ENCODE peak calls at places on chromosomes 12 and 14, in ten cellular contexts. Y is upper lobe of left lung; R is left colon; L is HepG2; H is upper lobe of right lung; A is CD4-positive, CD25-positive, alpha-beta regulatory T cell; I is effector memory CD8-positive, alpha-beta T cell; T is B cell; N is Panc1; B is activated CD8-positive, alpha-beta memory T cell treated with anti-CD3 and anti-CD28 coated beads, Interleukin-2, amount 10 ng/mL, durations not matched to agents 7 days and 5 days. S is an unnamed sample.
A peak's percentile ranks its signal among the peaks of the same experiment; 100 is the strongest.

GRCh38 chr14:89387922-89388685 is 28.9 kb downstream of the FOXN3 start:
- ATAC-seq in H (no peak), T (no peak), R (no peak), N (no peak), I (no peak), B (no peak), Y (no peak), L (no peak), A (no peak), S (no peak)

GRCh38 chr14:35385042-35385839 is 19.3 kb downstream of the NFKBIA start:
- ATAC-seq in I (no peak), R (peak; percentile 82), N (peak; percentile 83), A (no peak), T (no peak), B (no peak), H (peak; percentile 85), L (peak; percentile 83), Y (peak; percentile 77), S (peak; percentile 94)

GRCh38 chr12:39502657-39503056 is 59.7 kb upstream of the KIF21A start:
- ATAC-seq in L (no peak), T (no peak), R (no peak), Y (no peak), B (no peak), H (no peak), A (no peak), I (no peak), N (no peak), S (no peak)

GRCh38 chr12:6360578-6361490 is 14.5 kb downstream of the SCNN1A start:
- ATAC-seq in N (no peak), R (no peak), B (no peak), L (no peak), I (no peak), Y (peak; percentile 39), T (no peak), H (no peak), A (no peak), S (no peak)

GRCh38 chr12:89544730-89545184 is 18.9 kb upstream of the POC1B start:
- ATAC-seq in H (peak; percentile 46), Y (no peak), N (no peak), B (no peak), T (no peak), R (peak; percentile 65), I (no peak), L (peak; percentile 74), A (no peak), S (peak; percentile 21)

GRCh38 chr12:91381309-91381804 is 198.7 kb upstream of the DCN start:
- ATAC-seq in B (peak; percentile 53), I (peak; percentile 19), R (no peak), L (no peak), N (no peak), A (no peak), H (peak; percentile 76), T (peak; percentile 48), Y (peak; percentile 62), S (peak; percentile 81)

GRCh38 chr14:71432334-71432733 is 499.9 kb upstream of the RGS6 start:
- ATAC-seq in R (peak; percentile 87), H (no peak), N (no peak), B (no peak), T (no peak), L (no peak), Y (no peak), A (no peak), I (no peak), S (no peak)

GRCh38 chr14:52272375-52272774 is 4.9 kb downstream of the PTGDR start:
- ATAC-seq in B (no peak), A (no peak), I (peak; percentile 30), H (no peak), T (no peak), Y (no peak), R (peak; percentile 37), L (peak; percentile 57), N (no peak), S (no peak)

GRCh38 chr14:34250959-34251358 is 211.1 kb downstream of the SPTSSA start:
- ATAC-seq in L (no peak), R (no peak), I (no peak), A (no peak), T (no peak), Y (no peak), B (no peak), N (no peak), H (no peak), S (no peak)

GRCh38 chr14:31283568-31284252 is 76.1 kb upstream of the HECTD1 start:
- ATAC-seq in B (no peak), L (no peak), T (no peak), N (no peak), Y (no peak), I (no peak), A (no peak), R (no peak), H (peak; percentile 49), S (no peak)

S was measured in gastroesophageal sphincter.